ENCODE peak calls at places on chromosomes 16 and 17, in four cellular contexts. One of them, this sample, is unnamed.

GRCh38 chr16:19289805-19290490 is 4.4 kb downstream of the CLEC19A start:
- DNase-seq in left colon: no peak
- DNase-seq in HS-5: no peak
- DNase-seq in non-pigmented ciliary epithelial cell: no peak
- DNase-seq in this sample: no peak

GRCh38 chr17:43125967-43126910 is 1.1 kb upstream of the BRCA1 start:
- DNase-seq in HS-5: no peak
- DNase-seq in left colon: peak
- DNase-seq in non-pigmented ciliary epithelial cell: no peak
- DNase-seq in this sample: no peak

GRCh38 chr17:70048020-70048419 is 27.0 kb upstream of the KCNJ16 start:
- DNase-seq in non-pigmented ciliary epithelial cell: no peak
- DNase-seq in left colon: no peak
- DNase-seq in HS-5: no peak
- DNase-seq in this sample: no peak

GRCh38 chr16:4736546-4736945 is 2.2 kb downstream of the DNAAF8 start:
- DNase-seq in left colon: no peak
- DNase-seq in non-pigmented ciliary epithelial cell: no peak
- DNase-seq in HS-5: no peak
- DNase-seq in this sample: no peak

GRCh38 chr16:27305839-27306442 is 7.8 kb upstream of the IL4R start:
- DNase-seq in HS-5: no peak
- DNase-seq in non-pigmented ciliary epithelial cell: no peak
- DNase-seq in left colon: peak
- DNase-seq in this sample: no peak

GRCh38 chr17:10295728-10296343 is 77.0 kb downstream of the MYH13 start:
- DNase-seq in HS-5: peak
- DNase-seq in left colon: no peak
- DNase-seq in non-pigmented ciliary epithelial cell: no peak
- DNase-seq in this sample: no peak

GRCh38 chr17:6035801-6036394 is 34.3 kb upstream of the WSCD1 start:
- DNase-seq in left colon: no peak
- DNase-seq in non-pigmented ciliary epithelial cell: no peak
- DNase-seq in HS-5: no peak
- DNase-seq in this sample: no peak

GRCh38 chr17:74234482-74234881 is 21.1 kb downstream of the TTYH2 start:
- DNase-seq in HS-5: no peak
- DNase-seq in non-pigmented ciliary epithelial cell: no peak
- DNase-seq in left colon: no peak
- DNase-seq in this sample: no peak

GRCh38 chr16:27515874-27516353 is 33.8 kb downstream of the GTF3C1 start:
- DNase-seq in HS-5: no peak
- DNase-seq in left colon: no peak
- DNase-seq in non-pigmented ciliary epithelial cell: no peak
- DNase-seq in this sample: no peak

GRCh38 chr17:31269597-31269996 is 27.4 kb downstream of the OMG start:
- DNase-seq in non-pigmented ciliary epithelial cell: peak
- DNase-seq in HS-5: peak
- DNase-seq in left colon: no peak
- DNase-seq in this sample: peak

GRCh38 chr16:85401370-85401916 is 211.7 kb upstream of the GSE1 start:
- DNase-seq in HS-5: no peak
- DNase-seq in non-pigmented ciliary epithelial cell: no peak
- DNase-seq in left colon: no peak
- DNase-seq in this sample: no peak

GRCh38 chr17:50604470-50604869 is 30.2 kb upstream of the ABCC3 start:
- DNase-seq in non-pigmented ciliary epithelial cell: no peak
- DNase-seq in left colon: peak
- DNase-seq in HS-5: no peak
- DNase-seq in this sample: no peak

GRCh38 chr16:2194166-2194834 is 2.1 kb downstream of the CASKIN1 start:
- DNase-seq in left colon: no peak
- DNase-seq in non-pigmented ciliary epithelial cell: no peak
- DNase-seq in HS-5: no peak
- DNase-seq in this sample: no peak

GRCh38 chr16:85168732-85169256 is 56.5 kb upstream of the CIBAR2 start:
- DNase-seq in HS-5: no peak
- DNase-seq in left colon: no peak
- DNase-seq in non-pigmented ciliary epithelial cell: no peak
- DNase-seq in this sample: no peak

GRCh38 chr16:66248096-66248495 is 118.4 kb upstream of the CDH5 start:
- DNase-seq in HS-5: no peak
- DNase-seq in left colon: peak
- DNase-seq in non-pigmented ciliary epithelial cell: no peak
- DNase-seq in this sample: no peak

GRCh38 chr16:27199747-27200146 is 3.6 kb upstream of the KDM8 start:
- DNase-seq in left colon: no peak
- DNase-seq in non-pigmented ciliary epithelial cell: no peak
- DNase-seq in HS-5: no peak
- DNase-seq in this sample: no peak

GRCh38 chr16:51577621-51578303 is 426.7 kb upstream of the SALL1 start:
- DNase-seq in HS-5: no peak
- DNase-seq in non-pigmented ciliary epithelial cell: no peak
- DNase-seq in left colon: no peak
- DNase-seq in this sample: peak

GRCh38 chr17:79942591-79943353 is 92.9 kb downstream of the TBC1D16 start:
- DNase-seq in non-pigmented ciliary epithelial cell: no peak
- DNase-seq in HS-5: no peak
- DNase-seq in left colon: peak
- DNase-seq in this sample: no peak

GRCh38 chr17:62597920-62598319 is 29.6 kb upstream of the MRC2 start:
- DNase-seq in non-pigmented ciliary epithelial cell: no peak
- DNase-seq in HS-5: no peak
- DNase-seq in left colon: no peak
- DNase-seq in this sample: no peak

GRCh38 chr16:67661101-67661661 is 421 bp downstream of the PARD6A start:
- DNase-seq in HS-5: no peak
- DNase-seq in non-pigmented ciliary epithelial cell: no peak
- DNase-seq in left colon: no peak
- DNase-seq in this sample: no peak

GRCh38 chr16:23207485-23207884 is 24.9 kb downstream of the SCNN1G start:
- DNase-seq in non-pigmented ciliary epithelial cell: no peak
- DNase-seq in left colon: no peak
- DNase-seq in HS-5: no peak
- DNase-seq in this sample: no peak

GRCh38 chr16:69481901-69482341 is 57.5 kb downstream of the CYB5B start:
- DNase-seq in non-pigmented ciliary epithelial cell: no peak
- DNase-seq in HS-5: no peak
- DNase-seq in left colon: peak
- DNase-seq in this sample: no peak

GRCh38 chr17:36857698-36858097 is 79.6 kb upstream of the LHX1 start:
- DNase-seq in left colon: no peak
- DNase-seq in HS-5: no peak
- DNase-seq in non-pigmented ciliary epithelial cell: no peak
- DNase-seq in this sample: no peak

GRCh38 chr17:30173649-30174048 is 57.0 kb downstream of the NSRP1 start:
- DNase-seq in HS-5: no peak
- DNase-seq in left colon: no peak
- DNase-seq in non-pigmented ciliary epithelial cell: no peak
- DNase-seq in this sample: no peak

GRCh38 chr17:50890675-50891516 is 24.7 kb upstream of the TOB1 start:
- DNase-seq in left colon: no peak
- DNase-seq in non-pigmented ciliary epithelial cell: no peak
- DNase-seq in HS-5: no peak
- DNase-seq in this sample: no peak

GRCh38 chr16:24318670-24319069 is 62.5 kb downstream of the CACNG3 start:
- DNase-seq in HS-5: no peak
- DNase-seq in non-pigmented ciliary epithelial cell: no peak
- DNase-seq in left colon: no peak
- DNase-seq in this sample: no peak

GRCh38 chr17:46744441-46744840 is 74.1 kb downstream of the WNT3 start:
- DNase-seq in HS-5: no peak
- DNase-seq in non-pigmented ciliary epithelial cell: no peak
- DNase-seq in left colon: no peak
- DNase-seq in this sample: no peak

GRCh38 chr16:10971560-10971961 is 27.2 kb downstream of the CLEC16A start:
- DNase-seq in HS-5: peak
- DNase-seq in non-pigmented ciliary epithelial cell: no peak
- DNase-seq in left colon: no peak
- DNase-seq in this sample: no peak

GRCh38 chr16:30356401-30357084 is 1.4 kb upstream of the CD2BP2 start:
- DNase-seq in HS-5: no peak
- DNase-seq in non-pigmented ciliary epithelial cell: no peak
- DNase-seq in left colon: no peak
- DNase-seq in this sample: no peak

GRCh38 chr17:59756236-59756818 is 48.9 kb downstream of the VMP1 start:
- DNase-seq in left colon: no peak
- DNase-seq in non-pigmented ciliary epithelial cell: peak
- DNase-seq in HS-5: peak
- DNase-seq in this sample: peak

GRCh38 chr17:37299257-37299985 is 76.4 kb upstream of the C17orf78 start:
- DNase-seq in left colon: no peak
- DNase-seq in non-pigmented ciliary epithelial cell: no peak
- DNase-seq in HS-5: no peak
- DNase-seq in this sample: no peak

GRCh38 chr17:66975188-66975587 is 10.7 kb downstream of the CACNG4 start:
- DNase-seq in left colon: no peak
- DNase-seq in non-pigmented ciliary epithelial cell: no peak
- DNase-seq in HS-5: no peak
- DNase-seq in this sample: no peak

GRCh38 chr17:11298401-11298800 is 57.4 kb downstream of the SHISA6 start:
- DNase-seq in left colon: no peak
- DNase-seq in HS-5: no peak
- DNase-seq in non-pigmented ciliary epithelial cell: no peak
- DNase-seq in this sample: no peak

GRCh38 chr16:4729876-4730275 is 4.2 kb downstream of the ANKS3 start:
- DNase-seq in left colon: no peak
- DNase-seq in non-pigmented ciliary epithelial cell: no peak
- DNase-seq in HS-5: no peak
- DNase-seq in this sample: no peak